ENCODE peak calls at places on chromosomes 3 and 15, in eight cellular contexts. H is astrocyte of the cerebellum, S is small intestine, Y is BE2C, J is fibroblast of mammary gland, Q is cardiac muscle cell, Z is GM23338, N is PC-9. F is an unnamed sample.

GRCh38 chr3:72165337-72165736 is 380.4 kb upstream of the PROK2 start:
- DNase-seq in H (no peak), S (no peak), Y (no peak), J (peak), Q (no peak), Z (no peak), N (no peak), F (no peak)

GRCh38 chr15:70514236-70514635 is 249.1 kb downstream of the UACA start:
- DNase-seq in H (no peak), S (no peak), Y (no peak), J (no peak), Q (no peak), Z (no peak), N (no peak), F (no peak)

GRCh38 chr3:81513591-81513990 is 247.9 kb downstream of the GBE1 start:
- DNase-seq in H (no peak), S (no peak), Y (no peak), J (no peak), Q (no peak), Z (no peak), N (no peak), F (no peak)

GRCh38 chr15:64773606-64774555 is 1.5 kb downstream of the RBPMS2 start:
- DNase-seq in H (no peak), S (no peak), Y (no peak), J (no peak), Q (peak), Z (no peak), N (no peak), F (no peak)

GRCh38 chr15:60551147-60551780 is 72.3 kb upstream of the ICE2 start:
- DNase-seq in H (no peak), S (no peak), Y (no peak), J (no peak), Q (no peak), Z (no peak), N (no peak), F (no peak)

GRCh38 chr3:152328841-152329240 is 60.1 kb downstream of the MBNL1 start:
- DNase-seq in H (peak), S (no peak), Y (no peak), J (peak), Q (no peak), Z (no peak), N (no peak), F (peak)

GRCh38 chr3:126342991-126343661 is 14.1 kb downstream of the KLF15 start:
- DNase-seq in H (no peak), S (no peak), Y (peak), J (peak), Q (peak), Z (peak), N (no peak), F (no peak)

GRCh38 chr3:129336093-129336706 is 57.5 kb downstream of the HMCES start:
- DNase-seq in H (no peak), S (no peak), Y (no peak), J (no peak), Q (no peak), Z (no peak), N (no peak), F (no peak)

GRCh38 chr3:55567615-55568014 is 80.5 kb upstream of the WNT5A start:
- DNase-seq in H (no peak), S (no peak), Y (no peak), J (no peak), Q (no peak), Z (no peak), N (no peak), F (no peak)

GRCh38 chr15:79540551-79540950 is 108.4 kb downstream of the MINAR1 start:
- DNase-seq in H (no peak), S (no peak), Y (no peak), J (no peak), Q (no peak), Z (peak), N (no peak), F (no peak)

GRCh38 chr3:149115114-149115513 is 14.3 kb upstream of the HPS3 start:
- DNase-seq in H (no peak), S (no peak), Y (no peak), J (no peak), Q (no peak), Z (no peak), N (no peak), F (no peak)

GRCh38 chr3:195760345-195760983 is 39.7 kb downstream of the MUC20 start:
- DNase-seq in H (no peak), S (no peak), Y (no peak), J (peak), Q (no peak), Z (no peak), N (no peak), F (no peak)

GRCh38 chr15:94255540-94255939 is 24.2 kb downstream of the MCTP2 start:
- DNase-seq in H (no peak), S (peak), Y (no peak), J (no peak), Q (no peak), Z (no peak), N (no peak), F (no peak)

GRCh38 chr15:61159901-61160300 is 69.2 kb downstream of the RORA start:
- DNase-seq in H (no peak), S (no peak), Y (no peak), J (no peak), Q (no peak), Z (no peak), N (no peak), F (no peak)

GRCh38 chr15:36401586-36401966 is 177.8 kb upstream of the CDIN1 start:
- DNase-seq in H (no peak), S (no peak), Y (no peak), J (no peak), Q (no peak), Z (no peak), N (no peak), F (no peak)

GRCh38 chr3:169305460-169305859 is 358.1 kb downstream of the MECOM start:
- DNase-seq in H (no peak), S (peak), Y (no peak), J (no peak), Q (peak), Z (no peak), N (no peak), F (no peak)

GRCh38 chr3:113638910-113639309 is 57.5 kb downstream of the USF3 start:
- DNase-seq in H (no peak), S (no peak), Y (no peak), J (no peak), Q (no peak), Z (no peak), N (no peak), F (no peak)

GRCh38 chr3:52483081-52483480 is 12.1 kb upstream of the STAB1 start:
- DNase-seq in H (no peak), S (no peak), Y (no peak), J (no peak), Q (no peak), Z (no peak), N (no peak), F (no peak)

GRCh38 chr3:149547413-149547812 is 72.9 kb downstream of the TM4SF4 start:
- DNase-seq in H (peak), S (no peak), Y (no peak), J (peak), Q (no peak), Z (no peak), N (no peak), F (no peak)

GRCh38 chr3:123800352-123800682 is 83.8 kb downstream of the MYLK start:
- DNase-seq in H (no peak), S (no peak), Y (no peak), J (peak), Q (no peak), Z (no peak), N (no peak), F (no peak)

GRCh38 chr3:17243616-17244015 is 358.9 kb downstream of the PLCL2 start:
- DNase-seq in H (no peak), S (no peak), Y (no peak), J (peak), Q (no peak), Z (no peak), N (no peak), F (no peak)

GRCh38 chr3:14434105-14434504 is 31.7 kb downstream of the SLC6A6 start:
- DNase-seq in H (no peak), S (no peak), Y (no peak), J (peak), Q (no peak), Z (no peak), N (no peak), F (no peak)

GRCh38 chr3:173761161-173761560 is 363.6 kb downstream of the NLGN1 start:
- DNase-seq in H (no peak), S (no peak), Y (no peak), J (no peak), Q (peak), Z (no peak), N (no peak), F (no peak)

GRCh38 chr3:195178124-195178910 is 92.6 kb downstream of the XXYLT1 start:
- DNase-seq in H (no peak), S (no peak), Y (peak), J (no peak), Q (no peak), Z (no peak), N (no peak), F (no peak)

GRCh38 chr3:18076301-18076700 is 333.9 kb upstream of the TBC1D5 start:
- DNase-seq in H (no peak), S (no peak), Y (no peak), J (no peak), Q (peak), Z (no peak), N (no peak), F (no peak)

GRCh38 chr15:98751767-98752166 is 103.4 kb downstream of the IGF1R start:
- DNase-seq in H (no peak), S (no peak), Y (no peak), J (no peak), Q (no peak), Z (no peak), N (no peak), F (no peak)

GRCh38 chr15:74790080-74790916 is 8.4 kb downstream of the CSK start:
- DNase-seq in H (peak), S (peak), Y (peak), J (peak), Q (peak), Z (no peak), N (peak), F (no peak)
- H3K4me3 ChIP-seq in H (no peak), S (no peak), Y (no peak), J (no peak), Q (no peak), Z (no peak), N (no peak), F (no peak)

GRCh38 chr15:67836134-67836455 is 3.8 kb downstream of the RNU6-1 start:
- DNase-seq in H (no peak), S (no peak), Y (no peak), J (no peak), Q (no peak), Z (peak), N (no peak), F (no peak)
- H3K4me3 ChIP-seq in H (peak), S (no peak), Y (peak), J (peak), Q (peak), Z (peak), N (no peak), F (peak)

DNA sequence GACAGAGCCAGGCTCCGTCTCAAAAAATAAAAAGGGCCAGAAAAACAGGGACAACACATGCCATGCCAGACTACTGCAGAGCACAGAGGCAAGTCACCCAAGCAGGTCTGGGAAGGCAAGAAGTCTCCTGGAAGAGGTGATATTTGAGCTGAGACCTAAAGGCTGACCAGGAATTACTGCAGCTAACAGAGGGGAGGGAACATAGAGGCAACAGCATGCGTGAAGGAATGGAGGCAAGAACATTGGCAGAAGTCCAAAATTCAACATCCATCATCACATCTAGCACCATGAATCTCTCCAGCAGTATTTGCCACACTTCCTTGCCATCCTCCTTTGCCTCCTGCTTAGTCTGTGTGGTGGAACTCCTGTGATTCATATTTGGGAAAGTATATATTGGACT is 916 bp upstream of the TSEN2 start:
- DNase-seq in H (no peak), S (peak), Y (no peak), J (peak), Q (no peak), Z (no peak), N (no peak), F (no peak)
- H3K4me3 ChIP-seq in H (no peak), S (no peak), Y (no peak), J (peak), Q (peak), Z (peak), N (peak), F (peak)

DNA sequence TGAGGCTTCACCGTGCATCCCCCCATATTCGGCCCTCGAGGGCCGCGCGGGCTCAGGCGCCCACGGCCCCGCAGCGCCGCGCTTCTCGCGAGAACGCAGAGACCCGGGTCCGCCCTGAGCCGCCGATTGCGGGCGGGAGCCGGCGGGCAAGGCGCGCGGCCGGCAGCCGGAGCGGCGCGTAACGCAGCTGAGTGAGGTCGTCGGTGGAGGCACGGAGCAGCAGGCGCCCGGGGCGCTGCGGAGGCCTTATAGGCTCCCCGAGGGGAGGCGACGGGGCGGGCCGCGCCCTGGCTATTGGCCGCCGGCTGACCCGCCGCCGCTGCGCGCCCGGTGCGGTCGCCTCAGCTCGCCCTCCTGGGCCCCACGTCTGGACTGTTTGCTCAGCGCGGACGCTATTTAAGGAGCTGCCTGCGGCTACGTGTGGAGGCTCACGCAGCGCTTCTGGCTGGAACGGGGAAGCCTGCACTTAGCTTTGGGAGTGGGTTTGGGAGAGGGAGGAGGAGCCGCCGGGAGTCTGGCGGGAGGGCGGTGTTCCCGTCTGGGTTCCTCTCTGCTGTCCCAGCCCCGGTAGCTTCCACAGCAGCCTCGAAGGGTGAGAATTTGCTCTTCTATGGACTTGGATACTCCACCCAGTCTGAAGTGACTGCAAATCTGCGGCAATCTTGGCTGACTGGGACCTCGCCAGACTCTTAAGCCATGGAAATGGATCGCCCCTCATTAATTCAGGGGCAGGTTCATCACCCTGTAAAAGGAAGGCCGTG is at the start of gene PLOD2:
- DNase-seq in H (peak), S (peak), Y (peak), J (peak), Q (peak), Z (peak), N (peak), F (no peak)
- H3K4me3 ChIP-seq in H (peak), S (peak), Y (peak), J (peak), Q (peak), Z (peak), N (peak), F (peak)

DNA sequence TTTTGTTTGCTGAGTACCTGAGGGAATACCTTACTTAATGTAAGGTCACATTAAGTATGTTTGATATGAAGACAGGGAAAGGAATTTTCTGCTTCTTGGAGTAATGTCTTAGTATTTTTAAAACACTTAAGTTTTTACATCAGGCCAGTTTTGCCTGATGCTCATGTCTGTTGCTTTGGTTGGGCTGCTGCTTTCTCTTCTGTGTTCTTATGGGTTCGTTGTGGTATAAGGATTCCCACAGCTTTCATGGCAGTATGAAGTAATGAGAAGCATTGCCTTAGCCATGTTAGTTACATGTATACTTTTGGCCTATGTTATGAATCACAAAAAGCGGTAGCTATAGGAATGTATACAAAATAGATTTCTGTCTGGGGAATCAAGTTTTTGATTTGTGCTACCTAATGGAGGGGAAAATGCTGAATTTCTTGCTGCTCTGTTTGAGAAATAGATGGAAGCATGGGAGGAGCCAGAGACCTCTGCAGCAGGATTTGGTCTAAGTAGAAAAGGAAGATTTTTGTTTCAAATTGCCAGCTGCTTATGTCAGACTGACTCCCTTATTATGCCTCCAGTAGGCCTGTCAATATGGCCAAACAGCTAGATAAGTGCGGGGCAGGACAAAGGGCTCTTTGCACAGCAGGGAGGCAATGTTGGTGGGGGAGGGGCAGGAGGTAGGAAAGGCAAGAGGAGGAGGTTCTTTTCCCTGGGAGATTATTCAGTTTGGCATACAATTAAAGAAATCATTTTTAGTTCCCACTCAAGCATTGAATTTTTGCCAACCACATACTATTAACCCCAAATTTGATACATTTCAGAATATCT is 5.2 kb downstream of the SETD5 start:
- DNase-seq in H (no peak), S (peak), Y (peak), J (peak), Q (peak), Z (peak), N (no peak), F (no peak)
- H3K4me3 ChIP-seq in H (peak), S (no peak), Y (peak), J (no peak), Q (peak), Z (peak), N (peak), F (peak)

DNA sequence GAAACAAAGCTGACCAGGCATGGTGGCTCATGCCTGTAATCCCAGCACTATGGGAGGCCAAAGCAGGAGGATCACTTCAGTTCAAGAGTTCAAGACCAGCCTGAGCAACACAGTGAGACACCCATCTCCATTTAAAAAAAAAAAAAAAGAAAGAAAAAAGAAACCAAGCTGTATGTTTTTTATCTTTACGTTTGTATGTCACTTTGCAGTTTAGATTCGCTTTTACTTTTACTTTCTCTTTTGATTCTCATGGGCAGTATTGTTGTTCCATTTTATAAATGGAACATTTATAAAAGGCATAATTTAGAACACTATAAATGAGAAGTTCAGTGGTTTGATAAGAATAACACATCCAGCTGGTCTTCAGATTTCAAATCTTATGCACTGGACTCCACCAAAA is 31.2 kb upstream of the TNIK start:
- DNase-seq in H (no peak), S (peak), Y (no peak), J (no peak), Q (no peak), Z (no peak), N (no peak), F (no peak)
- H3K4me3 ChIP-seq in H (no peak), S (no peak), Y (no peak), J (no peak), Q (no peak), Z (no peak), N (no peak), F (no peak)

GRCh38 chr3:50139308-50139707 is 15.8 kb upstream of the SEMA3F start:
- DNase-seq in H (no peak), S (no peak), Y (no peak), J (no peak), Q (no peak), Z (peak), N (no peak), F (no peak)
- H3K4me3 ChIP-seq in H (no peak), S (no peak), Y (no peak), J (no peak), Q (no peak), Z (peak), N (no peak), F (no peak)

GRCh38 chr3:161083131-161083530 is 22.0 kb downstream of the B3GALNT1 start:
- DNase-seq in H (no peak), S (no peak), Y (no peak), J (no peak), Q (no peak), Z (no peak), N (no peak), F (no peak)
- H3K4me3 ChIP-seq in H (no peak), S (no peak), Y (no peak), J (no peak), Q (no peak), Z (no peak), N (no peak), F (no peak)